ENCODE peak calls at places on chromosome 1, in eight cellular contexts. One of them, this sample, is unnamed.

GRCh38 chr1:234746798-234747196 is 136.8 kb upstream of the IRF2BP2 start:
- DNase-seq in activated T-helper 1 cell treated with Interleukin-2 at 50 U/mL for 16 hours: no peak
- DNase-seq in NCI-H1092: no peak
- DNase-seq in body of pancreas: no peak
- DNase-seq in activated naive CD4-positive, alpha-beta T cell treated with Interleukin-2 at 50 U/mL for 16 hours: no peak
- DNase-seq in NT2/D1: no peak
- DNase-seq in GM12865: no peak
- DNase-seq in HCEC 1CT: no peak
- DNase-seq in this sample: no peak

GRCh38 chr1:185170291-185170848 is 13.4 kb downstream of the SWT1 start:
- DNase-seq in activated T-helper 1 cell treated with Interleukin-2 at 50 U/mL for 16 hours: no peak
- DNase-seq in NCI-H1092: peak; percentile 60
- DNase-seq in body of pancreas: peak; percentile 50
- DNase-seq in activated naive CD4-positive, alpha-beta T cell treated with Interleukin-2 at 50 U/mL for 16 hours: peak; percentile 12
- DNase-seq in NT2/D1: peak; percentile 75
- DNase-seq in GM12865: peak; percentile 63
- DNase-seq in HCEC 1CT: peak; percentile 62
- DNase-seq in this sample: peak; percentile 48

GRCh38 chr1:40045182-40045581 is 4.7 kb downstream of the CAP1 start:
- DNase-seq in activated T-helper 1 cell treated with Interleukin-2 at 50 U/mL for 16 hours: no peak
- DNase-seq in NCI-H1092: no peak
- DNase-seq in body of pancreas: no peak
- DNase-seq in activated naive CD4-positive, alpha-beta T cell treated with Interleukin-2 at 50 U/mL for 16 hours: no peak
- DNase-seq in NT2/D1: no peak
- DNase-seq in GM12865: no peak
- DNase-seq in HCEC 1CT: no peak
- DNase-seq in this sample: no peak

GRCh38 chr1:64392109-64392508 is 77.8 kb upstream of the CACHD1 start:
- DNase-seq in activated T-helper 1 cell treated with Interleukin-2 at 50 U/mL for 16 hours: no peak
- DNase-seq in NCI-H1092: no peak
- DNase-seq in body of pancreas: peak; percentile 62
- DNase-seq in activated naive CD4-positive, alpha-beta T cell treated with Interleukin-2 at 50 U/mL for 16 hours: no peak
- DNase-seq in NT2/D1: peak; percentile 20
- DNase-seq in GM12865: no peak
- DNase-seq in HCEC 1CT: no peak
- DNase-seq in this sample: peak; percentile 45

GRCh38 chr1:173295391-173295790 is 88.3 kb upstream of the TNFSF4 start:
- DNase-seq in activated T-helper 1 cell treated with Interleukin-2 at 50 U/mL for 16 hours: no peak
- DNase-seq in NCI-H1092: no peak
- DNase-seq in body of pancreas: no peak
- DNase-seq in activated naive CD4-positive, alpha-beta T cell treated with Interleukin-2 at 50 U/mL for 16 hours: no peak
- DNase-seq in NT2/D1: no peak
- DNase-seq in GM12865: no peak
- DNase-seq in HCEC 1CT: peak; percentile 10
- DNase-seq in this sample: no peak

GRCh38 chr1:164930241-164930640 is 371.3 kb downstream of the PBX1 start:
- DNase-seq in activated T-helper 1 cell treated with Interleukin-2 at 50 U/mL for 16 hours: no peak
- DNase-seq in NCI-H1092: no peak
- DNase-seq in body of pancreas: no peak
- DNase-seq in activated naive CD4-positive, alpha-beta T cell treated with Interleukin-2 at 50 U/mL for 16 hours: no peak
- DNase-seq in NT2/D1: no peak
- DNase-seq in GM12865: no peak
- DNase-seq in HCEC 1CT: no peak
- DNase-seq in this sample: no peak

GRCh38 chr1:53617382-53618217 is 121.4 kb downstream of the GLIS1 start:
- DNase-seq in activated T-helper 1 cell treated with Interleukin-2 at 50 U/mL for 16 hours: no peak
- DNase-seq in NCI-H1092: no peak
- DNase-seq in body of pancreas: no peak
- DNase-seq in activated naive CD4-positive, alpha-beta T cell treated with Interleukin-2 at 50 U/mL for 16 hours: no peak
- DNase-seq in NT2/D1: no peak
- DNase-seq in GM12865: no peak
- DNase-seq in HCEC 1CT: peak; percentile 66
- DNase-seq in this sample: no peak

GRCh38 chr1:63317007-63317813 is 5.2 kb upstream of the FOXD3 start:
- DNase-seq in activated T-helper 1 cell treated with Interleukin-2 at 50 U/mL for 16 hours: no peak
- DNase-seq in NCI-H1092: peak; percentile 17
- DNase-seq in body of pancreas: peak; percentile 79
- DNase-seq in activated naive CD4-positive, alpha-beta T cell treated with Interleukin-2 at 50 U/mL for 16 hours: peak; percentile 53
- DNase-seq in NT2/D1: peak; percentile 90
- DNase-seq in GM12865: peak; percentile 84
- DNase-seq in HCEC 1CT: no peak
- DNase-seq in this sample: peak; percentile 96

GRCh38 chr1:230008721-230009120 is 58.3 kb upstream of the GALNT2 start:
- DNase-seq in activated T-helper 1 cell treated with Interleukin-2 at 50 U/mL for 16 hours: no peak
- DNase-seq in NCI-H1092: no peak
- DNase-seq in body of pancreas: no peak
- DNase-seq in activated naive CD4-positive, alpha-beta T cell treated with Interleukin-2 at 50 U/mL for 16 hours: no peak
- DNase-seq in NT2/D1: no peak
- DNase-seq in GM12865: no peak
- DNase-seq in HCEC 1CT: no peak
- DNase-seq in this sample: no peak

GRCh38 chr1:58773406-58773840 is 10.4 kb downstream of the JUN start:
- DNase-seq in activated T-helper 1 cell treated with Interleukin-2 at 50 U/mL for 16 hours: no peak
- DNase-seq in NCI-H1092: peak; percentile 83
- DNase-seq in body of pancreas: peak; percentile 91
- DNase-seq in activated naive CD4-positive, alpha-beta T cell treated with Interleukin-2 at 50 U/mL for 16 hours: no peak
- DNase-seq in NT2/D1: no peak
- DNase-seq in GM12865: peak; percentile 65
- DNase-seq in HCEC 1CT: peak; percentile 59
- DNase-seq in this sample: no peak

GRCh38 chr1:182309631-182310351 is 81.8 kb downstream of the GLUL start:
- DNase-seq in activated T-helper 1 cell treated with Interleukin-2 at 50 U/mL for 16 hours: no peak
- DNase-seq in NCI-H1092: no peak
- DNase-seq in body of pancreas: no peak
- DNase-seq in activated naive CD4-positive, alpha-beta T cell treated with Interleukin-2 at 50 U/mL for 16 hours: no peak
- DNase-seq in NT2/D1: no peak
- DNase-seq in GM12865: no peak
- DNase-seq in HCEC 1CT: no peak
- DNase-seq in this sample: no peak

GRCh38 chr1:71650126-71650525 is 569.3 kb upstream of the ZRANB2 start:
- DNase-seq in activated T-helper 1 cell treated with Interleukin-2 at 50 U/mL for 16 hours: no peak
- DNase-seq in NCI-H1092: no peak
- DNase-seq in body of pancreas: no peak
- DNase-seq in activated naive CD4-positive, alpha-beta T cell treated with Interleukin-2 at 50 U/mL for 16 hours: no peak
- DNase-seq in NT2/D1: no peak
- DNase-seq in GM12865: no peak
- DNase-seq in HCEC 1CT: peak; percentile 29
- DNase-seq in this sample: no peak

GRCh38 chr1:156490401-156491032 is 10.1 kb downstream of the MEF2D start:
- DNase-seq in activated T-helper 1 cell treated with Interleukin-2 at 50 U/mL for 16 hours: no peak
- DNase-seq in NCI-H1092: no peak
- DNase-seq in body of pancreas: no peak
- DNase-seq in activated naive CD4-positive, alpha-beta T cell treated with Interleukin-2 at 50 U/mL for 16 hours: no peak
- DNase-seq in NT2/D1: no peak
- DNase-seq in GM12865: peak; percentile 62
- DNase-seq in HCEC 1CT: no peak
- DNase-seq in this sample: peak; percentile 57

GRCh38 chr1:228413241-228414010 is 3.2 kb downstream of the TRIM17 start:
- DNase-seq in activated T-helper 1 cell treated with Interleukin-2 at 50 U/mL for 16 hours: no peak
- DNase-seq in NCI-H1092: no peak
- DNase-seq in body of pancreas: no peak
- DNase-seq in activated naive CD4-positive, alpha-beta T cell treated with Interleukin-2 at 50 U/mL for 16 hours: no peak
- DNase-seq in NT2/D1: no peak
- DNase-seq in GM12865: no peak
- DNase-seq in HCEC 1CT: no peak
- DNase-seq in this sample: no peak

GRCh38 chr1:54459140-54459539 is 52.9 kb upstream of the SSBP3 start:
- DNase-seq in activated T-helper 1 cell treated with Interleukin-2 at 50 U/mL for 16 hours: no peak
- DNase-seq in NCI-H1092: no peak
- DNase-seq in body of pancreas: no peak
- DNase-seq in activated naive CD4-positive, alpha-beta T cell treated with Interleukin-2 at 50 U/mL for 16 hours: no peak
- DNase-seq in NT2/D1: no peak
- DNase-seq in GM12865: no peak
- DNase-seq in HCEC 1CT: no peak
- DNase-seq in this sample: no peak

GRCh38 chr1:231139659-231140650 is 21.9 kb upstream of the TRIM67 start:
- DNase-seq in activated T-helper 1 cell treated with Interleukin-2 at 50 U/mL for 16 hours: no peak
- DNase-seq in NCI-H1092: no peak
- DNase-seq in body of pancreas: peak; percentile 54
- DNase-seq in activated naive CD4-positive, alpha-beta T cell treated with Interleukin-2 at 50 U/mL for 16 hours: no peak
- DNase-seq in NT2/D1: no peak
- DNase-seq in GM12865: no peak
- DNase-seq in HCEC 1CT: peak; percentile 88
- DNase-seq in this sample: no peak

GRCh38 chr1:75134939-75135828 is 996 bp downstream of the LHX8 start:
- DNase-seq in activated T-helper 1 cell treated with Interleukin-2 at 50 U/mL for 16 hours: no peak
- DNase-seq in NCI-H1092: no peak
- DNase-seq in body of pancreas: no peak
- DNase-seq in activated naive CD4-positive, alpha-beta T cell treated with Interleukin-2 at 50 U/mL for 16 hours: no peak
- DNase-seq in NT2/D1: no peak
- DNase-seq in GM12865: no peak
- DNase-seq in HCEC 1CT: no peak
- DNase-seq in this sample: peak; percentile 56

GRCh38 chr1:89262643-89263042 is 10.0 kb downstream of the GBP5 start:
- DNase-seq in activated T-helper 1 cell treated with Interleukin-2 at 50 U/mL for 16 hours: no peak
- DNase-seq in NCI-H1092: no peak
- DNase-seq in body of pancreas: no peak
- DNase-seq in activated naive CD4-positive, alpha-beta T cell treated with Interleukin-2 at 50 U/mL for 16 hours: no peak
- DNase-seq in NT2/D1: no peak
- DNase-seq in GM12865: no peak
- DNase-seq in HCEC 1CT: peak; percentile 11
- DNase-seq in this sample: no peak

GRCh38 chr1:15206418-15207030 is 40.5 kb upstream of the FHAD1 start:
- DNase-seq in activated T-helper 1 cell treated with Interleukin-2 at 50 U/mL for 16 hours: no peak
- DNase-seq in NCI-H1092: no peak
- DNase-seq in body of pancreas: peak; percentile 60
- DNase-seq in activated naive CD4-positive, alpha-beta T cell treated with Interleukin-2 at 50 U/mL for 16 hours: no peak
- DNase-seq in NT2/D1: no peak
- DNase-seq in GM12865: peak; percentile 18
- DNase-seq in HCEC 1CT: no peak
- DNase-seq in this sample: no peak

GRCh38 chr1:159831696-159832225 is 5.1 kb downstream of the SLAMF8 start:
- DNase-seq in activated T-helper 1 cell treated with Interleukin-2 at 50 U/mL for 16 hours: no peak
- DNase-seq in NCI-H1092: no peak
- DNase-seq in body of pancreas: no peak
- DNase-seq in activated naive CD4-positive, alpha-beta T cell treated with Interleukin-2 at 50 U/mL for 16 hours: no peak
- DNase-seq in NT2/D1: peak; percentile 32
- DNase-seq in GM12865: no peak
- DNase-seq in HCEC 1CT: no peak
- DNase-seq in this sample: no peak

GRCh38 chr1:228933753-228934152 is 198.5 kb downstream of the RHOU start:
- DNase-seq in activated T-helper 1 cell treated with Interleukin-2 at 50 U/mL for 16 hours: no peak
- DNase-seq in NCI-H1092: no peak
- DNase-seq in body of pancreas: no peak
- DNase-seq in activated naive CD4-positive, alpha-beta T cell treated with Interleukin-2 at 50 U/mL for 16 hours: no peak
- DNase-seq in NT2/D1: no peak
- DNase-seq in GM12865: no peak
- DNase-seq in HCEC 1CT: no peak
- DNase-seq in this sample: no peak

GRCh38 chr1:63087966-63088365 is 234.4 kb upstream of the FOXD3 start:
- DNase-seq in activated T-helper 1 cell treated with Interleukin-2 at 50 U/mL for 16 hours: no peak
- DNase-seq in NCI-H1092: peak; percentile 21
- DNase-seq in body of pancreas: no peak
- DNase-seq in activated naive CD4-positive, alpha-beta T cell treated with Interleukin-2 at 50 U/mL for 16 hours: no peak
- DNase-seq in NT2/D1: no peak
- DNase-seq in GM12865: no peak
- DNase-seq in HCEC 1CT: no peak
- DNase-seq in this sample: peak; percentile 74

GRCh38 chr1:41754540-41754939 is 164.2 kb downstream of the HIVEP3 start:
- DNase-seq in activated T-helper 1 cell treated with Interleukin-2 at 50 U/mL for 16 hours: no peak
- DNase-seq in NCI-H1092: no peak
- DNase-seq in body of pancreas: no peak
- DNase-seq in activated naive CD4-positive, alpha-beta T cell treated with Interleukin-2 at 50 U/mL for 16 hours: peak; percentile 34
- DNase-seq in NT2/D1: no peak
- DNase-seq in GM12865: peak; percentile 51
- DNase-seq in HCEC 1CT: no peak
- DNase-seq in this sample: no peak

GRCh38 chr1:199856381-199856780 is 171.1 kb upstream of the NR5A2 start:
- DNase-seq in activated T-helper 1 cell treated with Interleukin-2 at 50 U/mL for 16 hours: no peak
- DNase-seq in NCI-H1092: no peak
- DNase-seq in body of pancreas: no peak
- DNase-seq in activated naive CD4-positive, alpha-beta T cell treated with Interleukin-2 at 50 U/mL for 16 hours: no peak
- DNase-seq in NT2/D1: no peak
- DNase-seq in GM12865: no peak
- DNase-seq in HCEC 1CT: no peak
- DNase-seq in this sample: no peak

GRCh38 chr1:230320804-230321203 is 105.3 kb downstream of the PGBD5 start:
- DNase-seq in activated T-helper 1 cell treated with Interleukin-2 at 50 U/mL for 16 hours: no peak
- DNase-seq in NCI-H1092: no peak
- DNase-seq in body of pancreas: no peak
- DNase-seq in activated naive CD4-positive, alpha-beta T cell treated with Interleukin-2 at 50 U/mL for 16 hours: no peak
- DNase-seq in NT2/D1: no peak
- DNase-seq in GM12865: no peak
- DNase-seq in HCEC 1CT: no peak
- DNase-seq in this sample: no peak

GRCh38 chr1:12294076-12294475 is 64.2 kb downstream of the VPS13D start:
- DNase-seq in activated T-helper 1 cell treated with Interleukin-2 at 50 U/mL for 16 hours: no peak
- DNase-seq in NCI-H1092: no peak
- DNase-seq in body of pancreas: no peak
- DNase-seq in activated naive CD4-positive, alpha-beta T cell treated with Interleukin-2 at 50 U/mL for 16 hours: no peak
- DNase-seq in NT2/D1: no peak
- DNase-seq in GM12865: no peak
- DNase-seq in HCEC 1CT: peak; percentile 34
- DNase-seq in this sample: no peak

GRCh38 chr1:159084867-159085266 is 8.3 kb upstream of the AIM2 start:
- DNase-seq in activated T-helper 1 cell treated with Interleukin-2 at 50 U/mL for 16 hours: no peak
- DNase-seq in NCI-H1092: no peak
- DNase-seq in body of pancreas: peak; percentile 27
- DNase-seq in activated naive CD4-positive, alpha-beta T cell treated with Interleukin-2 at 50 U/mL for 16 hours: no peak
- DNase-seq in NT2/D1: no peak
- DNase-seq in GM12865: no peak
- DNase-seq in HCEC 1CT: no peak
- DNase-seq in this sample: no peak

GRCh38 chr1:200755456-200755855 is 16.8 kb downstream of the CAMSAP2 start:
- DNase-seq in activated T-helper 1 cell treated with Interleukin-2 at 50 U/mL for 16 hours: no peak
- DNase-seq in NCI-H1092: no peak
- DNase-seq in body of pancreas: no peak
- DNase-seq in activated naive CD4-positive, alpha-beta T cell treated with Interleukin-2 at 50 U/mL for 16 hours: no peak
- DNase-seq in NT2/D1: no peak
- DNase-seq in GM12865: no peak
- DNase-seq in HCEC 1CT: no peak
- DNase-seq in this sample: no peak

GRCh38 chr1:63005812-63006211 is 221.9 kb downstream of the ATG4C start:
- DNase-seq in activated T-helper 1 cell treated with Interleukin-2 at 50 U/mL for 16 hours: no peak
- DNase-seq in NCI-H1092: no peak
- DNase-seq in body of pancreas: no peak
- DNase-seq in activated naive CD4-positive, alpha-beta T cell treated with Interleukin-2 at 50 U/mL for 16 hours: no peak
- DNase-seq in NT2/D1: no peak
- DNase-seq in GM12865: no peak
- DNase-seq in HCEC 1CT: no peak
- DNase-seq in this sample: no peak

GRCh38 chr1:199743227-199743626 is 284.3 kb upstream of the NR5A2 start:
- DNase-seq in activated T-helper 1 cell treated with Interleukin-2 at 50 U/mL for 16 hours: no peak
- DNase-seq in NCI-H1092: no peak
- DNase-seq in body of pancreas: no peak
- DNase-seq in activated naive CD4-positive, alpha-beta T cell treated with Interleukin-2 at 50 U/mL for 16 hours: no peak
- DNase-seq in NT2/D1: no peak
- DNase-seq in GM12865: no peak
- DNase-seq in HCEC 1CT: peak; percentile 50
- DNase-seq in this sample: no peak

GRCh38 chr1:161989108-161989507 is 34.6 kb downstream of the OLFML2B start:
- DNase-seq in activated T-helper 1 cell treated with Interleukin-2 at 50 U/mL for 16 hours: no peak
- DNase-seq in NCI-H1092: no peak
- DNase-seq in body of pancreas: no peak
- DNase-seq in activated naive CD4-positive, alpha-beta T cell treated with Interleukin-2 at 50 U/mL for 16 hours: no peak
- DNase-seq in NT2/D1: no peak
- DNase-seq in GM12865: no peak
- DNase-seq in HCEC 1CT: peak; percentile 3
- DNase-seq in this sample: no peak

GRCh38 chr1:2971609-2972008 is 49.7 kb upstream of the ACTRT2 start:
- DNase-seq in activated T-helper 1 cell treated with Interleukin-2 at 50 U/mL for 16 hours: no peak
- DNase-seq in NCI-H1092: no peak
- DNase-seq in body of pancreas: no peak
- DNase-seq in activated naive CD4-positive, alpha-beta T cell treated with Interleukin-2 at 50 U/mL for 16 hours: no peak
- DNase-seq in NT2/D1: no peak
- DNase-seq in GM12865: no peak
- DNase-seq in HCEC 1CT: no peak
- DNase-seq in this sample: no peak

GRCh38 chr1:93579891-93580290 is 101.7 kb downstream of the BCAR3 start:
- DNase-seq in activated T-helper 1 cell treated with Interleukin-2 at 50 U/mL for 16 hours: no peak
- DNase-seq in NCI-H1092: no peak
- DNase-seq in body of pancreas: peak; percentile 66
- DNase-seq in activated naive CD4-positive, alpha-beta T cell treated with Interleukin-2 at 50 U/mL for 16 hours: no peak
- DNase-seq in NT2/D1: no peak
- DNase-seq in GM12865: no peak
- DNase-seq in HCEC 1CT: peak; percentile 97
- DNase-seq in this sample: no peak